ENCODE peak calls at places on chromosomes 2 and 18, in nine cellular contexts. T, E, Y, Q, N, F, U, V and M are unnamed samples. For H3K4me1, the result is how much of the 10 kb centered on the place peaks cover.

GRCh38 chr2:9174771-9175441 is 31.7 kb upstream of the ASAP2 start:
- DNase-seq in T (no peak), E (peak), Y (no peak), Q (no peak), N (no peak), F (no peak), U (no peak), V (no peak), M (no peak)

GRCh38 chr18:22556271-22556990 is 138.7 kb upstream of the CTAGE1 start:
- DNase-seq in T (peak), E (no peak), Y (no peak), Q (no peak), N (no peak), F (no peak), U (peak), V (peak), M (no peak)

GRCh38 chr18:9757851-9758587 is 49.9 kb downstream of the RAB31 start:
- DNase-seq in T (no peak), E (peak), Y (peak), Q (no peak), N (no peak), F (no peak), U (no peak), V (no peak), M (no peak)

GRCh38 chr2:20235655-20236302 is 10.8 kb upstream of the SDC1 start:
- DNase-seq in T (no peak), E (peak), Y (no peak), Q (no peak), N (no peak), F (no peak), U (no peak), V (no peak), M (no peak)

GRCh38 chr2:18063826-18064485 is 185.5 kb downstream of the KCNS3 start:
- DNase-seq in T (no peak), E (no peak), Y (no peak), Q (no peak), N (no peak), F (no peak), U (no peak), V (no peak), M (no peak)

GRCh38 chr18:13266208-13267100 is 47.9 kb downstream of the LDLRAD4 start:
- DNase-seq in T (peak), E (peak), Y (no peak), Q (no peak), N (no peak), F (no peak), U (peak), V (no peak), M (peak)

GRCh38 chr18:12254137-12254819 is at the start of gene CIDEA:
- DNase-seq in T (no peak), E (peak), Y (no peak), Q (no peak), N (peak), F (no peak), U (no peak), V (no peak), M (peak)

GRCh38 chr2:200483729-200484198 is 26.1 kb downstream of the KCTD18 start:
- DNase-seq in T (no peak), E (peak), Y (peak), Q (no peak), N (no peak), F (no peak), U (peak), V (no peak), M (no peak)

GRCh38 chr18:63903981-63904570 is 3.7 kb upstream of the SERPINB10 start:
- DNase-seq in T (no peak), E (no peak), Y (no peak), Q (no peak), N (no peak), F (no peak), U (no peak), V (no peak), M (no peak)

GRCh38 chr2:216774180-216774579 is 78.8 kb upstream of the IGFBP5 start:
- DNase-seq in T (no peak), E (no peak), Y (no peak), Q (no peak), N (no peak), F (no peak), U (no peak), V (no peak), M (no peak)

GRCh38 chr2:138641277-138641676 is 138.9 kb downstream of the NXPH2 start:
- DNase-seq in T (no peak), E (no peak), Y (no peak), Q (no peak), N (no peak), F (no peak), U (no peak), V (no peak), M (no peak)

GRCh38 chr2:100818606-100819364 is 1.2 kb upstream of the NPAS2 start:
- DNase-seq in T (peak), E (peak), Y (no peak), Q (peak), N (no peak), F (no peak), U (peak), V (peak), M (no peak)

DNA sequence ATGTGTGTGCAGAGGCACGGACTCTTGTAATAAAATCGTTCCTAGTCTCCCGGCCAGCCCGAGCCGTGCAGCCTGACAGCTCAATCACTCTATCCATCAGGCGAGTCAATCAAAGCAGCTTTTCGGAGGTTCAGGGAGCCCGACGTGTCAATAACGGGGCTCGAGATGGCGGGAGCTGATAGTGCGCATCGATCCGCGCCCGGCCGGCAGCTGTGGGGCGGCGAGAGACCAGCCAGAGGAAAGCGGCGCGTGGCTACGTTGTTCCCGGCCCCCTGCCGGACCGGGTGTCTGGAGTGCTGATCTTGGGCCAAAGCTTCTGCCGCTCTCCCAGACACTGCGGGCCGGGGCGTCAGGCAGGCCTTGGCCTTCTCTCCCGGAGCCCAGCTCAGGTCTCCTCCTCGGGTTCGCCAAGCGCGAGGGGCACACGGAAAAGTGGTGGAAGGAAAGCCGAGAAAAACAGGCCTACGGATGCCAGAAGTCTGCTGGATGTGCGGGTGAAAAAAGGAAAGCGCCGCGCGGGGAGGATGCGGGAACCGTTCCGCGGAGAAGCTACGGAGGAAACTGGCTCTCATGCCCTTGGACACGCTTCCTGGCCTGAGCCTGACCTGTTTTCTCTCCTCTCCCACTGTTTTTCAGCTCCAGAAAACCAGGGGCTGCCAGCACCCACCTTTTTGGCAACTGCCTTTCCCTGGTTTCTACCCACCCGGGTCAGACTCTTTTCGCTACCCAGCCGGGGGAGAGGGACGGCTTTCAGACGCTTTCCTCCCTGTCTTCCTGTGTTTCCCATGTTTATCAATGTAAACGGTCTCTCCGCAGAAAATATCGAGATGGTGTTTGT is 2.2 kb downstream of the EN1 start:
- DNase-seq in T (no peak), E (peak), Y (peak), Q (no peak), N (peak), F (no peak), U (no peak), V (no peak), M (peak)
- H3K4me1 ChIP-seq in T (under half), E (under half), Y (under half), Q (under half), N (under half), F (under half), U (under half), V (under half), M (half or more)

DNA sequence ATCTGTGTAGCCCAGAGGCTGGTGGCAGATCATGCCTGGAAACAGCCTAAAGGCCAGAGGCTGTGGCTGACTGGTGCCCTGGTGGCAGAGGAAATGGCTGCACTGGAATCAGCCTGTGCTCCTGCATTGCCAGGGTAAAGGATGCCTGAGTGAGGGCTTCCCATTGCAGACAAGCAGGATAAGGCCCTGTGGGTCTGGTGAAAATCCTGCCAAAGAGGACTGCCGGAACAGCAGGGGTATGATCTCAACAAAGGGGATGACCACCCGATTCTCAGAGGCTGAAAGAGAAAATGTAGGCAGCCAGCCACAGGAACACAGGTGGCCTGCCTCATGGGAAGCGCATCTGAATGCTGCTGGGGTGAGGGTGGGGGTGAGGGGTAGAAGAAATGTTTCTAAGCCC is 48.2 kb downstream of the FBXO48 start:
- DNase-seq in T (no peak), E (peak), Y (no peak), Q (no peak), N (no peak), F (no peak), U (no peak), V (no peak), M (no peak)
- H3K4me1 ChIP-seq in T (under half), E (under half), Y (under half), Q (under half), N (under half), F (under half), U (under half), V (under half), M (under half)

GRCh38 chr2:6888724-6889123 is 11.1 kb downstream of the RSAD2 start:
- DNase-seq in T (no peak), E (no peak), Y (peak), Q (no peak), N (no peak), F (no peak), U (no peak), V (no peak), M (no peak)
- H3K4me1 ChIP-seq in T (under half), E (under half), Y (half or more), Q (under half), N (under half), F (under half), U (under half), V (under half), M (under half)

DNA sequence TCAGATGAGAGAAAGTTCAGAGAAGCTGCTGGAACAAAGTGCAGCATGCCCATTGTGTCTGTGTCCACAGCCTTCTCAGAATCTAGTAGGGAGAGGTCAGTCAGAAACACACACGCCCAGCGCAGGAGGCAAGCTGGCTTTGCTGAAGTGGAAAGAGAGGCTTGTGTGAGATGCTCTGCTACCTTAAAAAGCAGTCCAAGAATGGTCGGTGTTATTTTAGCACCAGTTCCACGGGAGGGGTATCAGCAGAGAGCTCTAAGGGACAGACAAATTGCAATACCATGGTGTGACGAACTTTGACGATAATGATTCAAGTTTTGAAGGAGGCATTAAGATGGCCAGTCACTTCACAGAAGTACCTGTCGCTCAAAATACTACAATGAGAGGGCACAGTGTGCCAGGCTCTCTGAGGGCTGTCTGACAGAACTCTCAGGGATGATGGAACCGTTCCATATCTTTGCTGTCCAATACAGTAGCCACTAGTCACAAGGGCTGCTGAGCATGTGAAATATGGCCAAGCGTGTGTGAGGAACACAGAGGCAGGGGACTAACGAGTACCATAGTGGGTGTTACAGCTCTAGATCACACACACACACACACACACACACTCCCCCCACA is 237.5 kb upstream of the TMEM200C start:
- DNase-seq in T (peak), E (no peak), Y (no peak), Q (no peak), N (no peak), F (no peak), U (no peak), V (no peak), M (no peak)
- H3K4me1 ChIP-seq in T (under half), E (under half), Y (under half), Q (under half), N (under half), F (under half), U (under half), V (under half), M (under half)

GRCh38 chr18:3261035-3261392 is 919 bp upstream of the MYL12B start:
- DNase-seq in T (no peak), E (no peak), Y (no peak), Q (no peak), N (no peak), F (no peak), U (no peak), V (no peak), M (no peak)

GRCh38 chr18:3255611-3256165 is 6.2 kb upstream of the MYL12B start:
- DNase-seq in T (no peak), E (no peak), Y (no peak), Q (no peak), N (no peak), F (no peak), U (no peak), V (no peak), M (no peak)

GRCh38 chr18:3257627-3258120 is 4.3 kb upstream of the MYL12B start:
- DNase-seq in T (no peak), E (no peak), Y (no peak), Q (no peak), N (no peak), F (no peak), U (no peak), V (no peak), M (no peak)

GRCh38 chr18:3254725-3255124 is 7.1 kb downstream of the MYL12A start:
- DNase-seq in T (no peak), E (no peak), Y (no peak), Q (no peak), N (no peak), F (no peak), U (no peak), V (no peak), M (no peak)

GRCh38 chr18:3256693-3257626 is 5.0 kb upstream of the MYL12B start:
- DNase-seq in T (no peak), E (no peak), Y (no peak), Q (no peak), N (no peak), F (no peak), U (no peak), V (no peak), M (no peak)
- H3K4me1 ChIP-seq in T (under half), E (under half), Y (under half), Q (half or more), N (under half), F (under half), U (under half), V (under half), M (half or more)

DNA sequence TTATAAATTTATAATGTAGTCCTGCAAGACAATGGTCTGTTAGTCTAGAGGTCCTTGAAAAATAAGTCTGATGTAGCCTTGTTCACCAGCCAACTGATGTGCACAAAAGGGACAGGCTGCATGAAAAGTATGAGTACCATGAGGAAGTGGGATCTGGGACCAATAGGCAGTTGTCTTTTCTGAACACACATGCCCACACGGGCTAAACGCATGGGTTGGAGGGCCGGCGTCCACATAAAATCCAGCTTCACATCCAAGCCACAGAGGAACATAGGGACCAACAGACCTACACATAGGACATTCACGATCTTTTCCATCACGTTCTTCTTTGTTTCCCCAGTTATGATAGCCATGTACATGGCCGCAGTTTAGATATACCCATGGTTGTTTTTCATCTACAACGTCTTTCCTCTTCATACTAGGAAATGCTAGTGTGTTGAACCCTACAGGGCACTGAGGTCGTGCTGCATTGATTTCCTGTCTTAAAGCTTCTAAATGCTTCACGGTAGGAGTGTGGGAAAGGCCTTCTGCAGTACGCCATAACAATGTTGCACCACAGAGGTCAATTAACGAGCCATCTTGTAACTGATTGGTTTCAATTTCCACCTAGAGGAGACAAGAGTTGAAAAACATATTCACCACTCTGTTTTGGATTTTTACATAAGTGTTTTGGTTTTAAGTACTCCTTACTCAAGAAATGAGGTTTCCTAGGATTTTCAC is 49.4 kb downstream of the PELI1 start:
- DNase-seq in T (no peak), E (peak), Y (no peak), Q (no peak), N (no peak), F (no peak), U (no peak), V (no peak), M (no peak)
- H3K4me1 ChIP-seq in T (under half), E (under half), Y (under half), Q (under half), N (under half), F (under half), U (under half), V (under half), M (under half)

GRCh38 chr2:152453129-152453642 is 118.2 kb downstream of the FMNL2 start:
- DNase-seq in T (no peak), E (peak), Y (no peak), Q (no peak), N (peak), F (no peak), U (no peak), V (no peak), M (no peak)
- H3K4me1 ChIP-seq in T (under half), E (under half), Y (under half), Q (under half), N (under half), F (under half), U (under half), V (under half), M (under half)

DNA sequence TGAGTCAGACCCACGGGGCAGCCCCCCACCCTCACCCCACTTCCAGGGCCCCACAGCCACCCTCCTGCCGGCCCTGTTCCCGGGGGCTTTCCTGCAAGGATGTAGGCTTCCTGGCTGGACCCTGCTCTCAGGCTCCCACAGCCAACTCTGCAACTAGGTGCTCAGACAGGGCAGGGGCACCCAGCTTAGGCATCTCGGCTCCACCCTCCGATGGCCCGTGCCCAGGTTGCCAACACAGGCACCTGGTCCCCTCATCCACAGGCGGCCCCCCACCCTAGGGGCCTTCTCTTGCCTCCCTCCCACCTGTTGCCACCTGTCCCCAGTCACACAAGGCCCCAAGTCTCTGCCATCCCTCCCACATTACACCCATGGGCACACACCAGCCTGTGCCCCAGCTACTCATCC is 34.6 kb downstream of the HS6ST1 start:
- DNase-seq in T (peak), E (no peak), Y (no peak), Q (no peak), N (no peak), F (no peak), U (no peak), V (no peak), M (peak)
- H3K4me1 ChIP-seq in T (half or more), E (under half), Y (under half), Q (under half), N (under half), F (under half), U (under half), V (under half), M (half or more)

DNA sequence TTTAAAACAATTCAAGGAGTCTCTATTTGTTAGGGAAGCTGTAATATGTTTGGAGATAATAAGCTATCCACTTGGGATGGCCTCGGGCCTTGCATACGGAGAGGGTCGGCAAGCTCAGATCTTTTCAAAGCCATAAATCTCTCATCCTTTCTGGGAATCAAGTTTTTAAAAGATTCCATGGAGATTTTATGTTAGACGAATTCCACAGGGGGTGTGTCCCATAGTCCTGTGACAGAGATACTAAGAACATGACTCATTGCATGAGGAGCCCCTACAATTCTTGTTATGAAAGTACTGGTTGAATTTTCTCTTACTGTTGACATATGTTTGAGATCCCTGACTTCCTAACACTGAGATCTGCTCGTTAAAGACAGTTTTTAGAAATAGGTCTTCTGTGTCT is 108.7 kb downstream of the FEZ2 start:
- DNase-seq in T (no peak), E (no peak), Y (no peak), Q (no peak), N (no peak), F (no peak), U (no peak), V (no peak), M (no peak)
- H3K4me1 ChIP-seq in T (half or more), E (under half), Y (under half), Q (under half), N (under half), F (under half), U (under half), V (under half), M (under half)

GRCh38 chr2:58398406-58398805 is 157.3 kb upstream of the FANCL start:
- DNase-seq in T (no peak), E (no peak), Y (no peak), Q (no peak), N (no peak), F (no peak), U (no peak), V (no peak), M (no peak)
- H3K4me1 ChIP-seq in T (under half), E (under half), Y (under half), Q (under half), N (under half), F (under half), U (under half), V (under half), M (under half)